ENCODE peak calls at places on chromosomes 16 and 17, in ten cellular contexts. One of them, this sample, is unnamed.

GRCh38 chr17:6524520-6524919 is 31.8 kb downstream of the PITPNM3 start:
- DNase-seq in NCI-H460: no peak
- DNase-seq in OCI-LY7: no peak
- DNase-seq in lower lobe of right lung: no peak
- DNase-seq in SHP77: no peak
- DNase-seq in tibial nerve: no peak
- DNase-seq in MCF 10A: peak
- DNase-seq in putamen: no peak
- DNase-seq in transverse colon: no peak
- DNase-seq in activated T-helper 9 cell treated with anti-CD3 and anti-CD28 coated beads, Interleukin-2, amount 50 U/mL, for 16 hours: no peak
- DNase-seq in this sample: peak

GRCh38 chr16:54493076-54493475 is 206.5 kb upstream of the IRX3 start:
- DNase-seq in NCI-H460: no peak
- DNase-seq in SHP77: no peak
- DNase-seq in MCF 10A: peak
- DNase-seq in OCI-LY7: no peak
- DNase-seq in tibial nerve: no peak
- DNase-seq in lower lobe of right lung: no peak
- DNase-seq in putamen: no peak
- DNase-seq in activated T-helper 9 cell treated with anti-CD3 and anti-CD28 coated beads, Interleukin-2, amount 50 U/mL, for 16 hours: no peak
- DNase-seq in transverse colon: no peak
- DNase-seq in this sample: peak

GRCh38 chr17:15279011-15279477 is 13.9 kb upstream of the PMP22 start:
- DNase-seq in activated T-helper 9 cell treated with anti-CD3 and anti-CD28 coated beads, Interleukin-2, amount 50 U/mL, for 16 hours: no peak
- DNase-seq in lower lobe of right lung: no peak
- DNase-seq in tibial nerve: no peak
- DNase-seq in MCF 10A: peak
- DNase-seq in NCI-H460: peak
- DNase-seq in SHP77: no peak
- DNase-seq in transverse colon: no peak
- DNase-seq in OCI-LY7: no peak
- DNase-seq in putamen: no peak
- DNase-seq in this sample: peak

GRCh38 chr17:16406742-16407674 is 8.4 kb upstream of the TRPV2 start:
- DNase-seq in OCI-LY7: no peak
- DNase-seq in SHP77: peak
- DNase-seq in MCF 10A: no peak
- DNase-seq in activated T-helper 9 cell treated with anti-CD3 and anti-CD28 coated beads, Interleukin-2, amount 50 U/mL, for 16 hours: no peak
- DNase-seq in NCI-H460: peak
- DNase-seq in putamen: no peak
- DNase-seq in tibial nerve: no peak
- DNase-seq in transverse colon: peak
- DNase-seq in lower lobe of right lung: peak
- DNase-seq in this sample: no peak

GRCh38 chr16:13453938-13454553 is 465.9 kb upstream of the ERCC4 start:
- DNase-seq in OCI-LY7: peak
- DNase-seq in NCI-H460: peak
- DNase-seq in lower lobe of right lung: no peak
- DNase-seq in putamen: peak
- DNase-seq in transverse colon: peak
- DNase-seq in SHP77: peak
- DNase-seq in tibial nerve: no peak
- DNase-seq in activated T-helper 9 cell treated with anti-CD3 and anti-CD28 coated beads, Interleukin-2, amount 50 U/mL, for 16 hours: no peak
- DNase-seq in MCF 10A: peak
- DNase-seq in this sample: no peak

GRCh38 chr16:72131036-72131435 is 37.4 kb downstream of the DHX38 start:
- DNase-seq in OCI-LY7: no peak
- DNase-seq in transverse colon: no peak
- DNase-seq in NCI-H460: no peak
- DNase-seq in lower lobe of right lung: no peak
- DNase-seq in MCF 10A: no peak
- DNase-seq in SHP77: no peak
- DNase-seq in putamen: peak
- DNase-seq in activated T-helper 9 cell treated with anti-CD3 and anti-CD28 coated beads, Interleukin-2, amount 50 U/mL, for 16 hours: no peak
- DNase-seq in tibial nerve: no peak
- DNase-seq in this sample: no peak

GRCh38 chr16:14129502-14129901 is 58.4 kb downstream of the MRTFB start:
- DNase-seq in tibial nerve: no peak
- DNase-seq in lower lobe of right lung: no peak
- DNase-seq in putamen: no peak
- DNase-seq in activated T-helper 9 cell treated with anti-CD3 and anti-CD28 coated beads, Interleukin-2, amount 50 U/mL, for 16 hours: no peak
- DNase-seq in NCI-H460: no peak
- DNase-seq in OCI-LY7: no peak
- DNase-seq in MCF 10A: no peak
- DNase-seq in transverse colon: no peak
- DNase-seq in SHP77: no peak
- DNase-seq in this sample: no peak

GRCh38 chr17:49512296-49513043 is 17.4 kb downstream of the NGFR start:
- DNase-seq in tibial nerve: no peak
- DNase-seq in lower lobe of right lung: no peak
- DNase-seq in MCF 10A: no peak
- DNase-seq in OCI-LY7: no peak
- DNase-seq in SHP77: no peak
- DNase-seq in NCI-H460: no peak
- DNase-seq in putamen: no peak
- DNase-seq in activated T-helper 9 cell treated with anti-CD3 and anti-CD28 coated beads, Interleukin-2, amount 50 U/mL, for 16 hours: no peak
- DNase-seq in transverse colon: no peak
- DNase-seq in this sample: no peak

GRCh38 chr16:88907768-88908167 is 41.3 kb upstream of the PABPN1L start:
- DNase-seq in putamen: no peak
- DNase-seq in activated T-helper 9 cell treated with anti-CD3 and anti-CD28 coated beads, Interleukin-2, amount 50 U/mL, for 16 hours: no peak
- DNase-seq in SHP77: no peak
- DNase-seq in tibial nerve: no peak
- DNase-seq in MCF 10A: peak
- DNase-seq in lower lobe of right lung: no peak
- DNase-seq in NCI-H460: no peak
- DNase-seq in OCI-LY7: no peak
- DNase-seq in transverse colon: no peak
- DNase-seq in this sample: no peak

GRCh38 chr16:80006175-80006895 is 405.8 kb upstream of the MAF start:
- DNase-seq in NCI-H460: peak
- DNase-seq in transverse colon: peak
- DNase-seq in tibial nerve: no peak
- DNase-seq in activated T-helper 9 cell treated with anti-CD3 and anti-CD28 coated beads, Interleukin-2, amount 50 U/mL, for 16 hours: no peak
- DNase-seq in lower lobe of right lung: no peak
- DNase-seq in OCI-LY7: no peak
- DNase-seq in MCF 10A: peak
- DNase-seq in SHP77: no peak
- DNase-seq in putamen: no peak
- DNase-seq in this sample: peak

GRCh38 chr17:45869676-45870341 is 24.5 kb upstream of the MAPT start:
- DNase-seq in tibial nerve: no peak
- DNase-seq in putamen: no peak
- DNase-seq in lower lobe of right lung: no peak
- DNase-seq in SHP77: no peak
- DNase-seq in OCI-LY7: no peak
- DNase-seq in transverse colon: no peak
- DNase-seq in NCI-H460: no peak
- DNase-seq in MCF 10A: no peak
- DNase-seq in activated T-helper 9 cell treated with anti-CD3 and anti-CD28 coated beads, Interleukin-2, amount 50 U/mL, for 16 hours: no peak
- DNase-seq in this sample: no peak